ENCODE peak calls at places on chromosomes 4 and X, in six cellular contexts. C is adrenal gland; X is heart right ventricle; E is naive B cell; F is gastrocnemius medialis; Y is activated CD4-positive, alpha-beta T cell treated with anti-CD3 and anti-CD28 coated beads for 48 hours. R is an unnamed sample.

GRCh38 chr4:1081689-1082040 is 31.7 kb downstream of the RNF212 start:
- DNase-seq in C (no peak), Y (peak), F (no peak), E (no peak), X (no peak), R (no peak)

GRCh38 chr4:149993030-149993429 is 85.2 kb upstream of the DCLK2 start:
- DNase-seq in Y (no peak), F (no peak), C (no peak), E (no peak), X (no peak), R (no peak)

GRCh38 chr4:177005801-177006230 is 213.1 kb upstream of the VEGFC start:
- DNase-seq in X (no peak), C (no peak), E (no peak), F (no peak), Y (no peak), R (no peak)

GRCh38 chr4:69093681-69094080 is 2.6 kb upstream of the UGT2B7 start:
- DNase-seq in F (no peak), Y (no peak), C (no peak), X (no peak), E (no peak), R (no peak)

GRCh38 chr4:152678841-152679240 is 956 bp downstream of the TMEM154 start:
- DNase-seq in Y (no peak), E (no peak), X (no peak), C (no peak), F (no peak), R (no peak)

GRCh38 chr4:82948647-82949204 is 48.2 kb downstream of the THAP9 start:
- DNase-seq in C (no peak), E (no peak), X (no peak), F (no peak), Y (no peak), R (no peak)

GRCh38 chrX:123422875-123423274 is 238.8 kb downstream of the GRIA3 start:
- DNase-seq in Y (peak), F (no peak), C (peak), X (peak), E (no peak), R (no peak)

GRCh38 chrX:110142096-110142495 is 139.2 kb downstream of the TMEM164 start:
- DNase-seq in E (no peak), Y (no peak), F (no peak), C (peak), X (no peak), R (no peak)

GRCh38 chr4:137638934-137639333 is 106.6 kb upstream of the PCDH18 start:
- DNase-seq in E (no peak), F (no peak), Y (no peak), C (no peak), X (no peak), R (no peak)

GRCh38 chrX:140274761-140275525 is 229.9 kb downstream of the SOX3 start:
- DNase-seq in F (no peak), Y (no peak), E (no peak), C (no peak), X (no peak), R (no peak)

GRCh38 chrX:71302461-71303213 is 1.1 kb downstream of the ITGB1BP2 start:
- DNase-seq in Y (no peak), X (no peak), E (no peak), F (no peak), C (no peak), R (no peak)

GRCh38 chr4:2689825-2690700 is 66.1 kb downstream of the TNIP2 start:
- DNase-seq in C (peak), E (peak), X (no peak), F (no peak), Y (peak), R (no peak)

GRCh38 chr4:110005461-110006056 is 92.9 kb downstream of the EGF start:
- DNase-seq in X (no peak), Y (no peak), C (no peak), E (peak), F (no peak), R (peak)

GRCh38 chrX:39652336-39652735 is 445.4 kb downstream of the BCOR start:
- DNase-seq in E (peak), F (no peak), X (no peak), Y (peak), C (peak), R (peak)

GRCh38 chrX:63922221-63922620 is 137.2 kb upstream of the ARHGEF9 start:
- DNase-seq in F (no peak), C (no peak), X (no peak), Y (no peak), E (no peak), R (no peak)

GRCh38 chrX:149799095-149799721 is 17.5 kb downstream of the MAGEA9 start:
- DNase-seq in Y (no peak), X (no peak), E (no peak), F (no peak), C (no peak), R (no peak)

GRCh38 chr4:80065601-80066000 is 7.4 kb downstream of the ANTXR2 start:
- DNase-seq in F (no peak), X (no peak), Y (no peak), E (no peak), C (no peak), R (no peak)

GRCh38 chrX:150062292-150063137 is 124.2 kb upstream of the EOLA2 start:
- DNase-seq in E (no peak), Y (no peak), F (peak), X (no peak), C (peak), R (no peak)

GRCh38 chrX:13638826-13639225 is 14.1 kb upstream of the TCEANC start:
- DNase-seq in E (no peak), Y (no peak), X (no peak), C (no peak), F (no peak), R (no peak)

GRCh38 chrX:103687696-103688191 is 1.2 kb upstream of the MORF4L2 start:
- DNase-seq in Y (peak), F (peak), X (peak), E (peak), C (peak), R (peak)

GRCh38 chr4:140100771-140101170 is 53.2 kb downstream of the MAML3 start:
- DNase-seq in C (no peak), F (no peak), Y (no peak), E (no peak), X (no peak), R (no peak)

GRCh38 chrX:74800062-74800461 is 125.2 kb downstream of the NEXMIF start:
- DNase-seq in Y (no peak), X (no peak), F (no peak), C (no peak), E (no peak), R (no peak)

GRCh38 chrX:22575161-22575845 is 302.6 kb downstream of the CBLL2 start:
- DNase-seq in X (no peak), E (no peak), C (no peak), F (no peak), Y (no peak), R (no peak)

R was measured in G401.